ENCODE peak calls at places on chromosomes 7 and 10, in ten cellular contexts. Y is ELR; B is pancreas; C is T-helper 9 cell; D is fibroblast of pulmonary artery; V is NK-92 treated with Interleukin-12 subunit alpha and Interleukin-12 subunit beta, amount 100 ng/mL, for 24 hours; Q is memory B cell; H is GM12891; L is stomach; I is NCI-H2081. X is an unnamed sample.

GRCh38 chr10:89278034-89278535 is 23.8 kb upstream of the IFIT2 start:
- DNase-seq in H (no peak), L (no peak), Y (peak), C (no peak), Q (no peak), B (peak), D (peak), I (no peak), V (no peak), X (peak)

GRCh38 chr7:8327199-8327598 is 65.2 kb upstream of the ICA1 start:
- DNase-seq in Y (no peak), Q (no peak), D (no peak), C (no peak), I (no peak), V (no peak), B (no peak), L (no peak), H (no peak), X (no peak)

GRCh38 chr7:149466364-149466763 is 5.5 kb upstream of the ZNF777 start:
- DNase-seq in H (no peak), I (no peak), V (no peak), Y (no peak), Q (no peak), L (no peak), C (no peak), B (no peak), D (no peak), X (no peak)

GRCh38 chr7:101595246-101595645 is 33.9 kb downstream of the MYL10 start:
- DNase-seq in D (no peak), I (no peak), B (no peak), C (no peak), Q (no peak), H (no peak), V (no peak), Y (no peak), L (no peak), X (no peak)

GRCh38 chr10:71696635-71697326 is 22.8 kb downstream of the C10orf105 start:
- DNase-seq in Q (peak), Y (peak), I (peak), V (peak), D (peak), L (peak), H (peak), B (peak), C (peak), X (peak)

GRCh38 chr10:16856567-16856966 is 39.3 kb upstream of the RSU1 start:
- DNase-seq in D (peak), Y (no peak), B (no peak), H (no peak), Q (no peak), V (no peak), C (no peak), I (peak), L (no peak), X (peak)

GRCh38 chr10:24791129-24791733 is 67.5 kb upstream of the ARHGAP21 start:
- DNase-seq in I (no peak), Q (no peak), Y (no peak), D (no peak), H (no peak), B (no peak), L (no peak), C (no peak), V (no peak), X (no peak)

GRCh38 chr7:66099232-66099550 is 15.5 kb upstream of the CRCP start:
- DNase-seq in B (no peak), Q (no peak), D (peak), C (no peak), H (no peak), V (no peak), I (no peak), Y (no peak), L (no peak), X (no peak)

GRCh38 chr10:129417882-129418281 is 49.2 kb upstream of the MGMT start:
- DNase-seq in Q (no peak), B (no peak), I (no peak), V (no peak), Y (no peak), H (no peak), C (no peak), D (no peak), L (no peak), X (no peak)

GRCh38 chr10:34156781-34157425 is 658.2 kb downstream of the PARD3 start:
- DNase-seq in L (no peak), D (peak), H (no peak), C (no peak), V (no peak), I (no peak), Q (no peak), B (no peak), Y (peak), X (peak)

X was measured in adipocyte.